ENCODE peak calls at places on chromosomes 13 and 19, in four cellular contexts. K is WTC11, W is HEK293T, M is K562. Q is an unnamed sample.

GRCh38 chr19:52522555-52522954 is 4.9 kb upstream of the ZNF808 start:
- DNase-seq in K (peak; percentile 85), W (no peak), M (peak; percentile 23), Q (no peak)

GRCh38 chr13:75217949-75218348 is 264.0 kb downstream of the TBC1D4 start:
- DNase-seq in W (no peak), K (no peak), M (no peak), Q (no peak)

GRCh38 chr13:80921556-80921955 is 580.6 kb upstream of the SPRY2 start:
- DNase-seq in K (no peak), M (no peak), W (no peak), Q (no peak)

GRCh38 chr19:30551271-30551670 is 179.1 kb downstream of the ZNF536 start:
- DNase-seq in M (no peak), K (no peak), W (no peak), Q (no peak)

GRCh38 chr19:32469796-32470195 is 64.2 kb downstream of the DPY19L3 start:
- DNase-seq in K (no peak), M (no peak), W (no peak), Q (no peak)

GRCh38 chr13:93690139-93690538 is 463.5 kb downstream of the GPC6 start:
- DNase-seq in M (peak; percentile 0), W (peak; percentile 39), K (no peak), Q (peak; percentile 10)

GRCh38 chr19:43432866-43433673 is 18.4 kb downstream of the TEX101 start:
- DNase-seq in K (peak; percentile 84), M (peak; percentile 79), W (peak; percentile 82), Q (peak; percentile 40)

GRCh38 chr19:2575734-2576481 is 100.0 kb downstream of the GADD45B start:
- DNase-seq in K (no peak), W (peak; percentile 58), M (no peak), Q (peak; percentile 79)

GRCh38 chr19:3471954-3472655 is 8.2 kb downstream of the SMIM24 start:
- DNase-seq in K (peak; percentile 68), W (peak; percentile 69), M (peak; percentile 58), Q (no peak)

GRCh38 chr13:76271728-76272232 is 614.4 kb downstream of the KCTD12 start:
- DNase-seq in W (no peak), K (peak; percentile 10), M (no peak), Q (no peak)

GRCh38 chr19:46442808-46443450 is 14.2 kb upstream of the PNMA8C start:
- DNase-seq in K (no peak), W (no peak), M (no peak), Q (no peak)

GRCh38 chr13:52025475-52026245 is 1.2 kb downstream of the UTP14C start:
- DNase-seq in W (no peak), M (no peak), K (no peak), Q (peak; percentile 96)

GRCh38 chr13:94431987-94432386 is 47.5 kb downstream of the DCT start:
- DNase-seq in W (no peak), K (no peak), M (no peak), Q (no peak)

GRCh38 chr13:46165485-46166220 is 16.3 kb downstream of the LCP1 start:
- DNase-seq in W (no peak), K (no peak), M (no peak), Q (no peak)

GRCh38 chr13:27985600-27985999 is 2.9 kb downstream of the URAD start:
- DNase-seq in W (no peak), K (no peak), M (no peak), Q (no peak)

GRCh38 chr13:86569974-86570373 is 770.8 kb upstream of the SLITRK6 start:
- DNase-seq in W (no peak), M (no peak), K (no peak), Q (no peak)

GRCh38 chr13:114108141-114108761 is 24.2 kb downstream of the RASA3 start:
- DNase-seq in W (no peak), M (no peak), K (peak; percentile 7), Q (no peak)

GRCh38 chr19:56348289-56348877 is 33.7 kb upstream of the ZSCAN5A start:
- DNase-seq in M (peak; percentile 68), K (peak; percentile 34), W (no peak), Q (no peak)

GRCh38 chr19:7540761-7541480 is 5.4 kb downstream of the PNPLA6 start:
- DNase-seq in K (peak; percentile 89), M (peak; percentile 73), W (peak; percentile 33), Q (no peak)

GRCh38 chr13:26342898-26343297 is 89.0 kb downstream of the CDK8 start:
- DNase-seq in M (peak; percentile 30), K (no peak), W (no peak), Q (no peak)

GRCh38 chr19:56504581-56504980 is 3.1 kb upstream of the ZNF471 start:
- DNase-seq in W (no peak), M (no peak), K (no peak), Q (no peak)

DNA sequence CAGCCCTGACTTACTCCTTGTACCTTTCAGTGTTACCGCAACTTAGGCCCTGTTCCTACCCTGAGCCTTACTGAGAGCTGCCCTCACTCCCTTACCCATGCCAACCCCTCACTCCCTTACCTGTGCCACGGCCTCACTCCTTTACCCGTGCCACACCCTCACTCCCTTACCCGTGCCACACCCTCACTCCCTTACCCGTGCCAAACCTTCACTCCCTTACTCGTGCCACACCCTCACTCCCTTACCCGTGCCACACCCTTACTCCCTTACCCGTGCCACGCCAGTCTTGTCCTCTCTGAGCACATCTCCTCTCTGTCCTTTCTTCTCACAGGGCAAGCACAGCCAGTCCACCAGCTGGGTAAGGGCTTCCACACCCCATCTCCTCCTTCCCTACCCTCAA is 20.3 kb downstream of the AXL start:
- DNase-seq in M (no peak), K (no peak), W (no peak), Q (no peak)
- TF ChIP-seq ELF4 in M (no peak), K (no peak), W (no peak), Q (no peak)

GRCh38 chr13:109764474-109765292 is 21.7 kb downstream of the IRS2 start:
- DNase-seq in K (no peak), M (no peak), W (no peak), Q (no peak)
- TF ChIP-seq ELF4 in K (no peak), M (no peak), W (no peak), Q (no peak)

GRCh38 chr13:61138857-61139256 is 276.8 kb downstream of the PCDH20 start:
- DNase-seq in K (no peak), W (no peak), M (no peak), Q (no peak)

GRCh38 chr13:61136515-61136914 is 279.1 kb downstream of the PCDH20 start:
- DNase-seq in K (no peak), M (no peak), W (no peak), Q (no peak)

GRCh38 chr13:61135583-61135982 is 280.1 kb downstream of the PCDH20 start:
- DNase-seq in W (no peak), K (no peak), M (no peak), Q (no peak)

GRCh38 chr13:61136101-61136500 is 279.5 kb downstream of the PCDH20 start:
- DNase-seq in K (no peak), W (no peak), M (no peak), Q (no peak)
- TF ChIP-seq ELF4 in K (no peak), W (no peak), M (no peak), Q (no peak)

DNA sequence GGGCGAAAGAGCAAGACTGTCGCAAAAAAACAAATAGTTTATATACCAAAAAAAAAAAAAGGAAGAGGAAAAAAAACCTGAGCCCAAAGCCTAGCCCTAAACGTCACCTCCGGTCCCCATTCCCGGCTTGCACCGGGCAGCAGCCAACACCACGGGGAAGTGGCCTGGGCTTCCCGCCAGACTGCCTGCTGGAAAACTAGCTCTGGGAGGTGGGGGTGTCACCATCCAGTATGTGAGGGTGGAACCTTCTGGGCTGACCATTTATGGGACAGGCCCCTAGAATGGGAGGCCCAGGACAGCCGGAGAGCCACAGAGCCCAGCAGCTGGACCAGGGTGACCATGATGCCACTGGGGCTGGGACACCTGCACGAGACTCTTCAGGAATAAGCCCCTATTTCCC is 37.3 kb downstream of the IL12RB1 start:
- DNase-seq in W (no peak), K (no peak), M (no peak), Q (no peak)
- TF ChIP-seq ELF4 in W (no peak), K (no peak), M (no peak), Q (no peak)

GRCh38 chr19:24086974-24087595 is at the start of gene ZNF254:
- DNase-seq in W (no peak), K (peak; percentile 86), M (peak; percentile 96), Q (no peak)
- TF ChIP-seq ELF4 in W (no peak), K (no peak), M (peak; percentile 75), Q (no peak)

GRCh38 chr13:85261757-85262346 is 537.4 kb downstream of the SLITRK6 start:
- DNase-seq in M (no peak), W (peak; percentile 43), K (no peak), Q (peak; percentile 3)
- TF ChIP-seq ELF4 in M (no peak), W (no peak), K (no peak), Q (no peak)

DNA sequence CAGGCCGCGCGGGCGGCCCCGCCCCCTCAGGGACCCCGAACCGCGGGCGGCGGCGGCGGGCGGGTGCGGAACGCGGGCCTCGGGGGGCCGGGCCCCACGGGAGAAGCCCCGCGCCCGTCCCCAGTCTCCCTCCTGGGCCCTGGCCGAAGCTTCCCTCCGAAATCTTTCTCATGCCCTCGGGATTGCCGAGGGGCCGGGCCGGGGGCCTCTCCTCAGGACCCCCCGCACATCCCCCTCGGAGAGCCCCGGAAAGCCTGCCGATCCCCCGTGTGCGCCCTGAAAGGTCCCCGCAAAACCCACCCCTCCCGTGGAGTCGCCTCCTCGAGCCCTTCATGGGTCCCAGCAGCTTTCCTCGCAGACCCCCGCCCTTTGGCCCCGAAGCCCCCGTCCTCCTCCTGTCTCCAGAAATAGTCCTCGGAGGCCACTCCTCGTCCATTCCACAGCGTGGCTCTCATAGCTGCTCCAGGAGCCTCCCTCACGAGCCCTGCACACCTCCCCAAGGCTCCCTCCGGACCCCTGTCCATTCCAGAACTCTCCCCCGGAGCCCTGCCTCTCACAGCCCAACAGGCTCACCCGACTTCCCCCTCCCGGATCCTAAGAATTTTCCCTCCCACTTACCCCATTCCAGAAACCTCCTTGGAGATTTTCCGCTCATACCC is 555 bp downstream of the SAMD4B start:
- DNase-seq in W (no peak), M (no peak), K (no peak), Q (no peak)
- TF ChIP-seq ELF4 in W (no peak), M (no peak), K (no peak), Q (no peak)

GRCh38 chr19:8811315-8812172 is 20.6 kb downstream of the ZNF558 start:
- DNase-seq in M (peak; percentile 7), W (no peak), K (no peak), Q (no peak)
- TF ChIP-seq ELF4 in M (no peak), W (no peak), K (no peak), Q (no peak)